ENCODE peak calls at places on chromosomes 3 and 15, in six cellular contexts. O, Q, D, P, J and W are unnamed samples.
A peak's percentile ranks its signal among the peaks of the same experiment; 100 is the strongest.

GRCh38 chr3:65854606-65855304 is 184.0 kb downstream of the MAGI1 start:
- DNase-seq in O (no peak), Q (no peak), D (no peak), P (no peak), J (no peak), W (peak; percentile 31)

GRCh38 chr15:74795961-74796625 is 14.2 kb downstream of the CSK start:
- DNase-seq in O (no peak), Q (no peak), D (peak; percentile 55), P (no peak), J (no peak), W (no peak)

GRCh38 chr3:128946411-128946810 is 47.5 kb downstream of the CFAP92 start:
- DNase-seq in O (no peak), Q (no peak), D (no peak), P (no peak), J (peak; percentile 29), W (peak; percentile 86)

GRCh38 chr3:16842710-16843270 is 42.0 kb upstream of the PLCL2 start:
- DNase-seq in O (no peak), Q (no peak), D (peak; percentile 5), P (no peak), J (no peak), W (no peak)

GRCh38 chr3:178244653-178245384 is 291.4 kb upstream of the KCNMB2 start:
- DNase-seq in O (no peak), Q (no peak), D (no peak), P (no peak), J (no peak), W (no peak)

GRCh38 chr3:113261996-113262665 is 50.8 kb downstream of the BOC start:
- DNase-seq in O (no peak), Q (no peak), D (no peak), P (no peak), J (no peak), W (peak; percentile 44)

GRCh38 chr15:61084944-61085367 is 144.1 kb downstream of the RORA start:
- DNase-seq in O (no peak), Q (no peak), D (no peak), P (no peak), J (no peak), W (no peak)

GRCh38 chr15:72323752-72324151 is 3.8 kb upstream of the CELF6 start:
- DNase-seq in O (no peak), Q (no peak), D (no peak), P (no peak), J (no peak), W (no peak)

GRCh38 chr3:183774631-183775030 is 50.7 kb downstream of the MAP6D1 start:
- DNase-seq in O (no peak), Q (no peak), D (no peak), P (no peak), J (no peak), W (peak; percentile 85)

GRCh38 chr3:122021811-122022401 is at the start of gene ILDR1:
- DNase-seq in O (peak; percentile 53), Q (peak; percentile 20), D (peak; percentile 3), P (no peak), J (peak; percentile 80), W (no peak)

DNA sequence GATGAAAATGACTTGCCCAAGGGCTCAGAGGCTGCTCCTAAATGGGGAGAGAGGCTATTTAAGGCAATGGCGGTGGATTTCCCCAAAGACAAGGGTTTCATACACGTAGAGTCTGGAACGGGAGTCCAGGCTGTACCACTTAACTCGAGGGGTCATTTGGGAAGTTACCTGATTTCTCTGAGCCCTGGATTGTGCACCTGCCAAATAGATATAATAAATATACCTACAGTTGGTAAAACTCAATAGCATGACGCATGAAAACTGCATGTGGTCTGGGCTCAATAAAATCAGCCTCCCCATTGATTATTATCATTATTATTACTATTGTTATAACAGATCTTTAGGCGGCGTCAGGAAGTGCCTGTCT is 1.3 kb upstream of the ITPR1 start:
- DNase-seq in O (no peak), Q (no peak), D (no peak), P (no peak), J (no peak), W (no peak)
- H3K27ac ChIP-seq in O (peak overlapping the region; percentile 89), Q (peak overlapping the region; percentile 86), D (no peak overlapping the region), P (peak overlapping the region; percentile 91), J (peak overlapping the region; percentile 92), W (no peak overlapping the region)

GRCh38 chr3:71532639-71533395 is 50.7 kb downstream of the FOXP1 start:
- DNase-seq in O (no peak), Q (peak; percentile 67), D (no peak), P (no peak), J (no peak), W (no peak)

GRCh38 chr3:71536376-71536965 is 47.1 kb downstream of the FOXP1 start:
- DNase-seq in O (no peak), Q (no peak), D (no peak), P (no peak), J (no peak), W (peak; percentile 93)

GRCh38 chr3:71530903-71531535 is 52.5 kb downstream of the FOXP1 start:
- DNase-seq in O (no peak), Q (no peak), D (no peak), P (no peak), J (no peak), W (no peak)

GRCh38 chr3:71537211-71537611 is 46.3 kb downstream of the FOXP1 start:
- DNase-seq in O (no peak), Q (peak; percentile 62), D (no peak), P (peak; percentile 82), J (no peak), W (peak; percentile 99)

DNA sequence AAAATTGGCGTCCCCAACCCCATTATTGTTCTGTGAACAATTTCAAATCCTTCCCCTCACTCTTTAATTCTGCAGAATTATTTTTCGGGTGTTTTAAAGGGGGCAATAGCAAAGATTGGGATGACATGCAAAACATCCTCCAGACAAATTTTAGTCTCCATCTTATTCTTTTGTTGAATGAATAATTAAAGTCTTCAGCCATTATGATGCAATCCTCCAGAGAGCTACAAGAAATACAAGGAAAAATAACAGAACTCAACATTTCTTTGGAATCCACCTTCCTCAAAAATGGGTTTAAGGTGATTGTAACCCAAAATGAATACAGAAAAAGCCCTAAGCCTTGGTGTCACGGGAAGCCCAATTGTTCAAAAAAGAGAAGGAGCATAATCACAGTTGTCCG is 49.9 kb downstream of the FOXP1 start:
- DNase-seq in O (no peak), Q (no peak), D (no peak), P (no peak), J (no peak), W (no peak)
- H3K27ac ChIP-seq in O (no peak overlapping the region), Q (peak overlapping the region; percentile 72), D (no peak overlapping the region), P (no peak overlapping the region), J (no peak overlapping the region), W (no peak overlapping the region)

GRCh38 chr3:134008630-134009156 is 21.0 kb downstream of the SLCO2A1 start:
- DNase-seq in O (no peak), Q (peak; percentile 11), D (no peak), P (no peak), J (no peak), W (peak; percentile 98)
- H3K27ac ChIP-seq in O (no peak overlapping the region), Q (no peak overlapping the region), D (no peak overlapping the region), P (no peak overlapping the region), J (no peak overlapping the region), W (peak overlapping the region; percentile 80)

GRCh38 chr3:190387578-190388213 is at the start of gene CLDN16:
- DNase-seq in O (no peak), Q (no peak), D (no peak), P (no peak), J (no peak), W (no peak)
- H3K27ac ChIP-seq in O (no peak within 1 kb of the TSS), Q (no peak within 1 kb of the TSS), D (no peak within 1 kb of the TSS), P (no peak within 1 kb of the TSS), J (no peak within 1 kb of the TSS), W (peak within 1 kb of the TSS; percentile 92)

DNA sequence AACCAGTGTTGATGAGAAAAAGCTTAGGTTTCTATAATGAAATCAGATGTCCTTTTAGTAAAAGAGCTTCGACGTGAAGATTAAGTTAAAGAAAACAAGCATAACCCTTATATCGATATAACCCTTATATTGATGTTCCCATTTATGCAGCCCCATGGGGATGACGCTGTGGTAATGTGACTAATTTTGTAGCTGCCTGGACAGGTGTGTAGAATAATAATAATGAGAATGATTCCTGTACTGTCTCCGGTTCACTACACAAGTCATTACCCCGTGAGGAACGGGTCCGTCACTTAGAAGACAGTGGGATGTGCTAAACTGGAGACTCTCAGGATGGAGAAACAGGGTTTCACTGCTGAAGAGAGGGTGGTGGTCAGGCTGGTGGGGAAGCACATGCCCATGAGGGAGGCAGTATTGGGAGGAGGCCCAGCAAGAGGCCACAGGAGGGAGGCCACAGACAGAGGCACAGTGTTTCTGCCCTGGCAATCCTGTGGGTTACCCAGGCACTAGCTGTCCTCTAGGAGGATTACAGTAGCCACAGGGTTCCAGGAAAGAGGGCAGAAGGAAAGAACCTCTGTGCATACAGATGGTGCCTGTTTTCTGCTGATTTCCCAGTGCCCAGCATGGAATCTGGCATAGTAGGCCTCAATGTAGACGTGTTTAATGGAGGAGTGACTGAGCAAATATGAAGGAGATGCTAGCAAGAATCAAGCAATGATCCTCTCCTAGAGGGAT is 191.1 kb upstream of the TSC22D2 start:
- DNase-seq in O (no peak), Q (no peak), D (no peak), P (no peak), J (peak; percentile 90), W (no peak)
- H3K27ac ChIP-seq in O (no peak overlapping the region), Q (peak overlapping the region; percentile 33), D (no peak overlapping the region), P (no peak overlapping the region), J (peak overlapping the region; percentile 48), W (no peak overlapping the region)

DNA sequence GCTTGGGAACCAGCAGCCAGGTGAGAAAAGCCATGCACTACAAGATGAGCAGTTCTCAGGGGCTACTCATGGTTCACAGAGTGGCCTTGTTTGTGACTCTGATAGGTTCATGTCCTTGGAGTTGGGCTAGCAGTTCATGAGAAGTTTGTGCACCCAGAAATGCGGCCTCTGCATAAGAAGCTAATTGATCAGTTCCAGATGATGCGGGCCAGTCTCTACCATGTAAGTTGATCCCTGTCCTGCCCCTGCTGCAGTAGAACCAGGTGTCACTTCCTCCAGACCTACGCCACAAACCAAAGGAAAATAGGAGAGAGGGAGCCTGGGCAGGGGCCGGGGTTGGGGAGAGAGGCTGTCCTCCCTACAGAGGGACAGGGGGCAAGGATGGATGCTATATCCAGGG is 27.2 kb upstream of the MANF start:
- DNase-seq in O (no peak), Q (no peak), D (no peak), P (no peak), J (no peak), W (no peak)
- H3K27ac ChIP-seq in O (peak overlapping the region; percentile 71), Q (no peak overlapping the region), D (no peak overlapping the region), P (no peak overlapping the region), J (no peak overlapping the region), W (no peak overlapping the region)

DNA sequence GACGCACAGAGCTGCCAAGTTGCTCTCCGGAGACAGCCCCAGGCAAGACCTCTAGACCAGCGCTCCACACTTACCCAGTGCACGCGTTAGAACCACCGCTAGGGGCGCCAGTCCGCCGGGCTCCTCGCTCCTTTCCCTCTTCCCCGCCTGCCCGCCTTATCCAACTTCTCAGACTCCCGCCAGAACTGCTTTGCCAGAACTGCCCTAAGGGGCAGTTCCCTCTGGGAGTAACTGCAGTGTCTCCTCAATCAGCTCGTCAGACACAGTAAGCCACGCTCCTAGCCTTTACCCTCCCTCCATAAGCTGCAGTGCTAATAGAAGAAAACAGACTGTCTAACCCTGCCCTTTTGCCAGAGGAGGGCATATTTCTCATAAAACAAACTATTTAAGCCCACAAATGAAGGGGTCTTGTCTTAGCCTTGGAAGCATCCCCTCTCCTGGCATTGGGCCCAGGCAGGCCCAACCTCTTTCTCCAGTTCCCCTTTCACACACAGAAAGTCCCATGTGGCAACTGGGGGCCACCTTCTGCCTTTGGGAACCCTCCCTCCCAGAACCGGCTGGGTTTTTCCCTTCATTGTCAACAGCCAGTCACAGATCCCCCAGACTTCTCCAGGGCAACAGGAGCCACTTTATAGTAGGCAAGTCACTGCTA is 3.7 kb downstream of the BMF start:
- DNase-seq in O (peak; percentile 91), Q (peak; percentile 85), D (peak; percentile 69), P (peak; percentile 92), J (peak; percentile 97), W (peak; percentile 52)
- H3K27ac ChIP-seq in O (peak overlapping the region; percentile 90), Q (peak overlapping the region; percentile 91), D (peak overlapping the region; percentile 33), P (peak overlapping the region; percentile 88), J (peak overlapping the region; percentile 90), W (no peak overlapping the region)

GRCh38 chr15:30962659-30963058 is 28.8 kb downstream of the MTMR10 start:
- DNase-seq in O (no peak), Q (no peak), D (no peak), P (no peak), J (no peak), W (no peak)
- H3K27ac ChIP-seq in O (no peak overlapping the region), Q (no peak overlapping the region), D (no peak overlapping the region), P (no peak overlapping the region), J (no peak overlapping the region), W (no peak overlapping the region)